ENCODE peak calls at places on chromosomes 2 and 18, in ten cellular contexts. R is AG04450, G is PC-9, Q is transverse colon, D is right cardiac atrium, J is small intestine, H is heart right ventricle, E is Karpas-422, B is lower lobe of right lung, X is breast epithelium. O is an unnamed sample. For H3K9me3, the result is how much of the 10 kb centered on the place peaks cover.

GRCh38 chr2:174545240-174545639 is 52.4 kb downstream of the WIPF1 start:
- DNase-seq in R (no peak), G (no peak), Q (no peak), D (no peak), J (no peak), H (no peak), E (no peak), B (no peak), X (no peak), O (no peak)

GRCh38 chr2:131152065-131152464 is 46.9 kb downstream of the PLEKHB2 start:
- DNase-seq in R (no peak), G (no peak), Q (no peak), D (peak), J (no peak), H (no peak), E (peak), B (no peak), X (no peak), O (no peak)

GRCh38 chr2:11710632-11711381 is 35.6 kb upstream of the LPIN1 start:
- DNase-seq in R (no peak), G (no peak), Q (no peak), D (no peak), J (no peak), H (no peak), E (no peak), B (no peak), X (no peak), O (no peak)

GRCh38 chr2:101630224-101630949 is 67.1 kb upstream of the MAP4K4 start:
- DNase-seq in R (no peak), G (peak), Q (peak), D (no peak), J (peak), H (no peak), E (no peak), B (peak), X (no peak), O (no peak)

GRCh38 chr2:31031132-31031706 is 107.0 kb downstream of the GALNT14 start:
- DNase-seq in R (no peak), G (no peak), Q (no peak), D (no peak), J (no peak), H (no peak), E (no peak), B (no peak), X (no peak), O (no peak)

GRCh38 chr2:150802648-150803047 is 315.2 kb upstream of the RND3 start:
- DNase-seq in R (no peak), G (no peak), Q (no peak), D (no peak), J (no peak), H (no peak), E (no peak), B (no peak), X (no peak), O (no peak)

GRCh38 chr2:156574112-156574511 is 137.9 kb downstream of the GPD2 start:
- DNase-seq in R (no peak), G (no peak), Q (no peak), D (no peak), J (no peak), H (no peak), E (no peak), B (no peak), X (no peak), O (no peak)

GRCh38 chr2:191845876-191846786 is 757 bp downstream of the CAVIN2 start:
- DNase-seq in R (no peak), G (no peak), Q (no peak), D (peak), J (no peak), H (peak), E (peak), B (peak), X (no peak), O (no peak)

GRCh38 chr2:8539743-8540551 is 141.9 kb upstream of the ID2 start:
- DNase-seq in R (no peak), G (peak), Q (peak), D (peak), J (peak), H (peak), E (no peak), B (peak), X (peak), O (no peak)

GRCh38 chr2:120331903-120332302 is 14.0 kb upstream of the INHBB start:
- DNase-seq in R (no peak), G (no peak), Q (no peak), D (no peak), J (no peak), H (no peak), E (no peak), B (no peak), X (no peak), O (no peak)

GRCh38 chr2:15365411-15365810 is 195.7 kb downstream of the NBAS start:
- DNase-seq in R (no peak), G (no peak), Q (no peak), D (no peak), J (no peak), H (no peak), E (no peak), B (no peak), X (no peak), O (no peak)

GRCh38 chr18:27605107-27605834 is 420.2 kb upstream of the CHST9 start:
- DNase-seq in R (peak), G (peak), Q (peak), D (peak), J (peak), H (peak), E (peak), B (no peak), X (no peak), O (no peak)

GRCh38 chr2:12127639-12128038 is 381.2 kb downstream of the LPIN1 start:
- DNase-seq in R (no peak), G (no peak), Q (no peak), D (no peak), J (peak), H (no peak), E (peak), B (no peak), X (no peak), O (no peak)

GRCh38 chr18:37516361-37516853 is 49.2 kb downstream of the CELF4 start:
- DNase-seq in R (no peak), G (no peak), Q (no peak), D (no peak), J (no peak), H (no peak), E (no peak), B (no peak), X (no peak), O (no peak)

GRCh38 chr18:50331691-50332090 is 43.2 kb upstream of the SKA1 start:
- DNase-seq in R (no peak), G (no peak), Q (no peak), D (no peak), J (no peak), H (no peak), E (no peak), B (no peak), X (no peak), O (no peak)

DNA sequence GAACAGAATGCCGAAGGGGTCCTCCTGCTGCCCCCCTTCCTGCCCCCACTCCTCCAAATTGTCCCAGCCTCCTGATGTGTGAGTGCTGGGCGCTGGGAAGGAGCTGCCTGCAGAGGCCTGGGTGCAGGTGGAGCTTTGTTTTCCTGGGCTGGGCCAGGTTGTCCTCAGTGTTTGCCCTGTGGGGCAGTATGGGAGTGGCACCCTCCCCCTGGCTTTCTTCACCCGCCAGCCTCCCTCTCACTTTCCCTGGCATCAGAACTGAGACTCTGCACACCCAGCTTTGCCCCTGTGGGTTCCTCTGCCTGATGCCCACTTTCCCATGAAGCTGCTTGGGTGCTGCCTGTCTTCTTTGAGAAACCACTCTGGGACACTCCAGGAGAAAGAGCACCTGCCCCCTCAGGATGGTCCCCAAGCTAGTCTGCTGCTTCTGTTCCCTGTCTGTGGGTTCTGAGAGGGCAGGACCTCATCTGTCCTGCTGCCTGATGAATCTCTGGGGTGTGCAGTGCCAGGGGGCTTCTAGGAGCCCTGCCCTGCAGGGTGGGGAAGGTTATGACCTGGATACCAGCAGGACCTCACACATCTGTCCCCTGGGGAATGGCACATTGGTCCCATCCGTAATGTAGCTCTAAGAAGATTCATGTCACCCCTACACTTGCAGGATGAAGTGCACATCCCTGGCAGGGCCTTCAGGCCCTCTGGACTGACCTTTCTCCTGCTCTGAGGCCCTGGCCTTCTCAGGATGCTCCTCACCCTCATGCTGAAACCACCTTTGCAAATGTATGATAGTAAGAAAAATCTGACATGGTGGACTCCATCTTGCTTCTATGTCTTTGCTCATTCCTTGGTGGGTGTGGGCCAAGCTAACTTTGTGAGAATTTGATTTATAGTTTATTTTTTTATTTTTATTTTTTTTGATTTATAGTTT is 146.8 kb upstream of the HS6ST1 start:
- DNase-seq in R (no peak), G (no peak), Q (no peak), D (no peak), J (no peak), H (no peak), E (no peak), B (no peak), X (no peak), O (no peak)
- H3K9me3 ChIP-seq in R (under half), G (under half), Q (under half), D (under half), J (under half), H (under half), E (under half), B (under half), X (under half), O (under half)

DNA sequence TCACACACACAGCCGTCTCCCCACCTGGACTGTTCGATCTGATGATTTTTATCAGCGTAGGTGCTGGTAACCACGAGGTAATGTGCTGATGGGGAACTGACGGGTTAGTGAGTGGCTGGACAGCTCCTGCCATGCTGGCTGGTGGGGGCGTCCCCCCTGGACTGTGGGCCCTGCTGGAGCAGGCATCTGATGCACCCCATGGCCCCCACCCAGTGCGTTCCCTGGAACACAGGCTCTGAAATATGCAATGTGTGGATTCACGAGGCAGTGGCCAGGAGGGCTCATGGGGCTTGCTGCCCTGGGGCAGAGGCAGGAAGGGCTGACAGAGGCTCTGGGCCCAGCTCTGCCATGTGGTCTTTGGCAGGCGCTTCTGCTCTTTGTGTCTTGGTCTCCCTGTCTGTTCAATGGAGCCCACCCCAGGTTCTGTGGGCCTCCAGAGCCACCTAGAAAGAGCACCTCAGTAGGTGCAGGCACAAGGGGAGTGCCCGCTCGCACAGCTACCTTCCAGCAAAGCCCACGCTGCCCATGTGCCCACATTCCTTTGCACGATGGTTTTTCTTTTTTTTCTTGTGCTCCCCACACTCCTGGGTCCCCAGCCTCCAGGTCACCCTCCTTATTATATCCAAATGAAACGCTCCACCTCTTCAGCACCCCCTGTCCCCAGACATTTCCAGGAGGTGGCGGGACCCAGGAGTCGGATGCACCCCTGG is 10.3 kb upstream of the PXDN start:
- DNase-seq in R (no peak), G (no peak), Q (no peak), D (no peak), J (no peak), H (no peak), E (no peak), B (no peak), X (no peak), O (no peak)
- H3K9me3 ChIP-seq in R (under half), G (under half), Q (under half), D (under half), J (under half), H (under half), E (under half), B (under half), X (under half), O (under half)

DNA sequence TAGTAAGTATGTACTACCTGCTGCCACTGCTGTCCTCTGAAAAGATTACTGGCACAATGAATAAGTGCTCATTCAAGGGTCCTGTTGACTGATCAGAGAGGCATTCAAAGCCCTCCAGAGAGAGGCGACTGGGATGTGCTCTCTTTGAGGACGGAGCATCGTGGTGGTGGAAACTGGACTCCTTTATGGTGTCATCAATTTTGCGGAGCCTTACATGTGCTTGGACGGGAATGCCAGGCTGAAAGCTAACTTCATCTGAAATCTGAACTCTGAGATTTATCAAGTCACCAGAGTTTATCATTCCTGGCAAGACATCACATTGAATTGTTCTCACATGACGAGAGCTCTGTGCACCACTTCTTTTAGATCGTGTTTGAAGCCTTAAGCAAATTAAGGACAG is 138.2 kb downstream of the NCK2 start:
- DNase-seq in R (no peak), G (no peak), Q (no peak), D (no peak), J (no peak), H (no peak), E (no peak), B (no peak), X (no peak), O (no peak)
- H3K9me3 ChIP-seq in R (under half), G (under half), Q (under half), D (under half), J (under half), H (under half), E (under half), B (under half), X (under half), O (under half)

DNA sequence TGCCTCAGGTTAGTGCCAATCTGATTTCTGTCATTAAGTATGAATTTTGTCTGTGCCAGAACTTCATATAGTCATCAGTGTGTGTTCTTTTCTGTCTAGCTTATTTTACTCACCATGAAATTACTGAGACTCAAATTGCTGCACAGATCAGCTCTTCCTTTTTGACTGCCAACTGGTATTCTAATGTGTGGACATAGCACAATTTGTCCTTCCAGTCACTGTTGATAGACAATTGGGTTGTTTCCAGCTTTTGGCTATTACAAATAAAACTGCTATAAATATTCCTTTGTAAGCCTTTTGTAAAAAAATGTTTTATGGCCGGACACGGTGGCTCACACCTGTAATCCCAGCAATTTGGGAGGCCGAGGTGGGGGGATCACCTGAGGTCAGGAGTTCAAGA is 7.7 kb downstream of the SH3YL1 start:
- DNase-seq in R (no peak), G (no peak), Q (no peak), D (no peak), J (no peak), H (no peak), E (no peak), B (no peak), X (no peak), O (no peak)
- H3K9me3 ChIP-seq in R (under half), G (under half), Q (under half), D (under half), J (under half), H (under half), E (under half), B (under half), X (under half), O (under half)

DNA sequence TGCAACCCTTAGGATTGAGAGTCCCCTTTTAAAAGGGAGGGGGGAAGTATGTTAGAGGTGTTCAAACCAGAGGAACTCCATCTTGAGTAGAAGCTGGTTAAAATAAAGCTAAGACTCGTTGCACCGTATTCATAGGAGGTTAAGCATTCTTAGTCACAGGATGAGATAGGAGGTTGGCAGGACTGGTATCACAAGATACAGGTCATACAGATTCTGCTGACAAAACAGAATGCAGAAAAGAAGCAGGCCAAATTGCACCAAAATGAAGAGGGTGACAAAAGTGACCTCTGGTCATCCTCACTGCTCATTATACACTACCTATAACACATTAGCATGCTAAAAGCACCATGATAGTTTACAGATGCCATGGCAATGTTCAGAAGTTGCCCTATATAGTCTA is 192.3 kb upstream of the NDUFV2 start:
- DNase-seq in R (no peak), G (no peak), Q (no peak), D (no peak), J (no peak), H (no peak), E (peak), B (no peak), X (no peak), O (no peak)
- H3K9me3 ChIP-seq in R (under half), G (under half), Q (under half), D (under half), J (under half), H (under half), E (under half), B (under half), X (under half), O (under half)

GRCh38 chr2:34534341-34534740 is 935.2 kb upstream of the FAM98A start:
- DNase-seq in R (no peak), G (no peak), Q (no peak), D (no peak), J (no peak), H (no peak), E (no peak), B (no peak), X (no peak), O (no peak)

GRCh38 chr2:34533585-34534225 is 934.6 kb upstream of the FAM98A start:
- DNase-seq in R (no peak), G (no peak), Q (no peak), D (no peak), J (no peak), H (no peak), E (no peak), B (no peak), X (no peak), O (no peak)

GRCh38 chr2:34524115-34524514 is 925.0 kb upstream of the FAM98A start:
- DNase-seq in R (no peak), G (no peak), Q (no peak), D (no peak), J (no peak), H (no peak), E (no peak), B (no peak), X (no peak), O (no peak)

DNA sequence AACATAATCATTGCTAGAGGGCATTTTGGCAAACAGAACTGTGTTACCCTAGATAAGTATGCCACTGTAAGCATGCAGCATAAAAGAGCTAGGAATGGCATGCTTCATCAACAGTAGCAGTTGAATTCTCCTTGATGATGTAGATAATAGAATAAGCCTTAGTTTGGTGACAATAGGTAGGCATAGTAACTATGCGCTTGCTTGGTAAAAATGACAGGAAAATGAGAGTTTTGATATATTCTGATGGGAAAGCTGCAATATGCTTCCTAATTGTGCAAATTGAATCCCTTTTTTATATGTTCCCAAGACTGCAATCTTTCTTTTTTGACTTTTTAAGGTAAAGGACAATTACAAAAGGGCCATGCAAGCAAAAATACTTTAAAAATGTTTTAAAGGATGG is 930.9 kb upstream of the FAM98A start:
- DNase-seq in R (no peak), G (no peak), Q (no peak), D (no peak), J (no peak), H (no peak), E (no peak), B (no peak), X (no peak), O (no peak)
- H3K9me3 ChIP-seq in R (under half), G (under half), Q (under half), D (under half), J (under half), H (under half), E (under half), B (under half), X (under half), O (under half)

DNA sequence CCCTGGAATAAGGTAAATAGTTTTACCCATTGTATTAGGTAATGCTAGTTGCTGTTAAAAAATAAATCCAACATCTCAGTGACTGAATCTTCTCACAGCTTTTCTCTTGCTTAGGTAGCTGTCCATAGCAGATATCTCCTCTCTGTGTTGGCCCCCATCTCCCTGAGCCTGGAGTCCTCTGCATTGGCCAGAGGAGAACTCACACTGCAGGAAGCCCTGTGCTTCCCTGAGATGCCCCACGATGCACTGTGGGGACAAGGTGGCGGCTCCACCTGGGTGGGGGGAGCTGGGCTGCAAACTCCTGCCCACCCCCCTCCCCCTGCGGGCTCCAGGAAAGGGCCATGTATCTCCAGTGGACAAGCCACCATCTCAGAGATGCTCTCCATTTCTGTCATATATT is 80.4 kb upstream of the SALL3 start:
- DNase-seq in R (no peak), G (no peak), Q (no peak), D (no peak), J (no peak), H (no peak), E (no peak), B (no peak), X (no peak), O (no peak)
- H3K9me3 ChIP-seq in R (half or more), G (under half), Q (under half), D (under half), J (under half), H (under half), E (under half), B (under half), X (under half), O (under half)

GRCh38 chr18:72470391-72470790 is 73.8 kb downstream of the CBLN2 start:
- DNase-seq in R (no peak), G (no peak), Q (no peak), D (no peak), J (no peak), H (no peak), E (no peak), B (no peak), X (no peak), O (no peak)
- H3K9me3 ChIP-seq in R (under half), G (under half), Q (under half), D (under half), J (under half), H (under half), E (half or more), B (under half), X (under half), O (under half)

DNA sequence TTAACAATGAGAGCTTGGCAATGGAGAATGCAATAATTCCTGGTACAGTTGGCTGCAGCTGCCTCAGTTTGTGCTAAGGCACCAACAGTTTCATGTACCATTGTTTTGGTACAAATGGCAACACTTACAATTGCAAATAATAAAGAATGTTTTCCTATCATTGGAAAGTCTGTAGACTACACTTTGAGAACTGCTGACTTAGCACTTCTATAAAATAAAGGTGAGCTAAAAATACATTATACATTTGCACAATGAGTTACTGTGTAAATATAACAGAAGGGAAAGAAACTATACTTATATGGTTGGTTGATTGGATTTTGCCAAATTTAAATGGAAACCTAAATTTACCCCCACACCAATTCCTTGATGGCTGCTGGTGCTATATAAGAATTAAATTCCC is 44.9 kb upstream of the TWSG1 start:
- DNase-seq in R (no peak), G (no peak), Q (no peak), D (no peak), J (no peak), H (no peak), E (no peak), B (no peak), X (no peak), O (no peak)
- H3K9me3 ChIP-seq in R (under half), G (under half), Q (under half), D (under half), J (under half), H (under half), E (under half), B (under half), X (under half), O (under half)